ENCODE peak calls at places on chromosomes 7 and 10, in eight cellular contexts. One of them, this sample, is unnamed.

GRCh38 chr7:136594739-136595144 is 273.7 kb upstream of the CHRM2 start:
- DNase-seq in CMK: no peak
- DNase-seq in smooth muscle cell of the brain vasculature: no peak
- DNase-seq in epithelial cell of esophagus: no peak
- DNase-seq in activated naive CD4-positive, alpha-beta T cell: no peak
- DNase-seq in psoas muscle: no peak
- DNase-seq in T follicular helper cell: no peak
- DNase-seq in tibial artery: no peak
- DNase-seq in this sample: no peak

GRCh38 chr10:117007080-117007479 is 2.1 kb upstream of the SHTN1 start:
- DNase-seq in CMK: no peak
- DNase-seq in smooth muscle cell of the brain vasculature: no peak
- DNase-seq in epithelial cell of esophagus: peak; percentile 80
- DNase-seq in activated naive CD4-positive, alpha-beta T cell: no peak
- DNase-seq in psoas muscle: no peak
- DNase-seq in T follicular helper cell: no peak
- DNase-seq in tibial artery: no peak
- DNase-seq in this sample: no peak

GRCh38 chr10:51700228-51700835 is 937 bp upstream of the CSTF2T start:
- DNase-seq in CMK: no peak
- DNase-seq in smooth muscle cell of the brain vasculature: no peak
- DNase-seq in epithelial cell of esophagus: peak; percentile 36
- DNase-seq in activated naive CD4-positive, alpha-beta T cell: no peak
- DNase-seq in psoas muscle: no peak
- DNase-seq in T follicular helper cell: no peak
- DNase-seq in tibial artery: no peak
- DNase-seq in this sample: peak; percentile 17

GRCh38 chr10:129768437-129769355 is 195.4 kb downstream of the EBF3 start:
- DNase-seq in CMK: no peak
- DNase-seq in smooth muscle cell of the brain vasculature: no peak
- DNase-seq in epithelial cell of esophagus: no peak
- DNase-seq in activated naive CD4-positive, alpha-beta T cell: no peak
- DNase-seq in psoas muscle: no peak
- DNase-seq in T follicular helper cell: no peak
- DNase-seq in tibial artery: peak; percentile 5
- DNase-seq in this sample: peak; percentile 4

GRCh38 chr7:134371536-134371935 is 54.8 kb upstream of the SLC35B4 start:
- DNase-seq in CMK: no peak
- DNase-seq in smooth muscle cell of the brain vasculature: no peak
- DNase-seq in epithelial cell of esophagus: peak; percentile 30
- DNase-seq in activated naive CD4-positive, alpha-beta T cell: no peak
- DNase-seq in psoas muscle: no peak
- DNase-seq in T follicular helper cell: no peak
- DNase-seq in tibial artery: no peak
- DNase-seq in this sample: no peak

GRCh38 chr10:72263613-72264241 is 10.0 kb upstream of the DDIT4 start:
- DNase-seq in CMK: no peak
- DNase-seq in smooth muscle cell of the brain vasculature: no peak
- DNase-seq in epithelial cell of esophagus: peak; percentile 95
- DNase-seq in activated naive CD4-positive, alpha-beta T cell: no peak
- DNase-seq in psoas muscle: no peak
- DNase-seq in T follicular helper cell: no peak
- DNase-seq in tibial artery: no peak
- DNase-seq in this sample: peak; percentile 77

GRCh38 chr7:100975391-100975821 is 6.0 kb downstream of the MUC12 start:
- DNase-seq in CMK: no peak
- DNase-seq in smooth muscle cell of the brain vasculature: no peak
- DNase-seq in epithelial cell of esophagus: no peak
- DNase-seq in activated naive CD4-positive, alpha-beta T cell: no peak
- DNase-seq in psoas muscle: no peak
- DNase-seq in T follicular helper cell: no peak
- DNase-seq in tibial artery: no peak
- DNase-seq in this sample: peak; percentile 73

GRCh38 chr7:20233362-20233761 is 16.2 kb upstream of the MACC1 start:
- DNase-seq in CMK: no peak
- DNase-seq in smooth muscle cell of the brain vasculature: no peak
- DNase-seq in epithelial cell of esophagus: no peak
- DNase-seq in activated naive CD4-positive, alpha-beta T cell: no peak
- DNase-seq in psoas muscle: no peak
- DNase-seq in T follicular helper cell: no peak
- DNase-seq in tibial artery: no peak
- DNase-seq in this sample: no peak

GRCh38 chr7:892648-893593 is 16.6 kb downstream of the GET4 start:
- DNase-seq in CMK: no peak
- DNase-seq in smooth muscle cell of the brain vasculature: no peak
- DNase-seq in epithelial cell of esophagus: no peak
- DNase-seq in activated naive CD4-positive, alpha-beta T cell: no peak
- DNase-seq in psoas muscle: peak; percentile 8
- DNase-seq in T follicular helper cell: no peak
- DNase-seq in tibial artery: no peak
- DNase-seq in this sample: no peak

GRCh38 chr7:103093429-103093828 is 18.5 kb downstream of the ARMC10 start:
- DNase-seq in CMK: no peak
- DNase-seq in smooth muscle cell of the brain vasculature: no peak
- DNase-seq in epithelial cell of esophagus: peak; percentile 84
- DNase-seq in activated naive CD4-positive, alpha-beta T cell: no peak
- DNase-seq in psoas muscle: no peak
- DNase-seq in T follicular helper cell: no peak
- DNase-seq in tibial artery: no peak
- DNase-seq in this sample: no peak

GRCh38 chr10:67622984-67623383 is 73.0 kb downstream of the CTNNA3 start:
- DNase-seq in CMK: no peak
- DNase-seq in smooth muscle cell of the brain vasculature: no peak
- DNase-seq in epithelial cell of esophagus: no peak
- DNase-seq in activated naive CD4-positive, alpha-beta T cell: no peak
- DNase-seq in psoas muscle: no peak
- DNase-seq in T follicular helper cell: no peak
- DNase-seq in tibial artery: no peak
- DNase-seq in this sample: no peak

GRCh38 chr7:130369831-130370230 is 10.5 kb upstream of the CPA1 start:
- DNase-seq in CMK: no peak
- DNase-seq in smooth muscle cell of the brain vasculature: no peak
- DNase-seq in epithelial cell of esophagus: peak; percentile 21
- DNase-seq in activated naive CD4-positive, alpha-beta T cell: no peak
- DNase-seq in psoas muscle: no peak
- DNase-seq in T follicular helper cell: no peak
- DNase-seq in tibial artery: no peak
- DNase-seq in this sample: no peak

GRCh38 chr10:11414314-11415038 is 197.0 kb downstream of the USP6NL start:
- DNase-seq in CMK: no peak
- DNase-seq in smooth muscle cell of the brain vasculature: no peak
- DNase-seq in epithelial cell of esophagus: no peak
- DNase-seq in activated naive CD4-positive, alpha-beta T cell: no peak
- DNase-seq in psoas muscle: no peak
- DNase-seq in T follicular helper cell: no peak
- DNase-seq in tibial artery: no peak
- DNase-seq in this sample: no peak

GRCh38 chr10:33241351-33241750 is 93.1 kb downstream of the NRP1 start:
- DNase-seq in CMK: no peak
- DNase-seq in smooth muscle cell of the brain vasculature: no peak
- DNase-seq in epithelial cell of esophagus: no peak
- DNase-seq in activated naive CD4-positive, alpha-beta T cell: no peak
- DNase-seq in psoas muscle: no peak
- DNase-seq in T follicular helper cell: no peak
- DNase-seq in tibial artery: no peak
- DNase-seq in this sample: no peak

This sample was measured in transverse colon.